ENCODE peak calls at places on chromosome 20, in five cellular contexts. One of them, this sample, is unnamed.

GRCh38 chr20:22974354-22974753 is 60.8 kb upstream of the SSTR4 start:
- DNase-seq in stimulated activated naive CD8-positive, alpha-beta T cell treated with anti-CD3 and anti-CD28 coated beads, Interleukin-15, amount 100 ng/mL, for 72 hours: no peak
- DNase-seq in mucosa of descending colon: no peak
- DNase-seq in GM12865: peak; percentile 36
- DNase-seq in SK-N-MC: no peak
- DNase-seq in this sample: no peak

GRCh38 chr20:47392015-47392720 is 35.7 kb upstream of the ZMYND8 start:
- DNase-seq in SK-N-MC: no peak
- DNase-seq in mucosa of descending colon: no peak
- DNase-seq in GM12865: peak; percentile 81
- DNase-seq in stimulated activated naive CD8-positive, alpha-beta T cell treated with anti-CD3 and anti-CD28 coated beads, Interleukin-15, amount 100 ng/mL, for 72 hours: no peak
- DNase-seq in this sample: no peak

GRCh38 chr20:20259534-20259933 is 108.4 kb upstream of the INSM1 start:
- DNase-seq in stimulated activated naive CD8-positive, alpha-beta T cell treated with anti-CD3 and anti-CD28 coated beads, Interleukin-15, amount 100 ng/mL, for 72 hours: no peak
- DNase-seq in GM12865: no peak
- DNase-seq in SK-N-MC: no peak
- DNase-seq in mucosa of descending colon: no peak
- DNase-seq in this sample: no peak

GRCh38 chr20:4006640-4007039 is 8.7 kb downstream of the RNF24 start:
- DNase-seq in stimulated activated naive CD8-positive, alpha-beta T cell treated with anti-CD3 and anti-CD28 coated beads, Interleukin-15, amount 100 ng/mL, for 72 hours: no peak
- DNase-seq in GM12865: no peak
- DNase-seq in mucosa of descending colon: no peak
- DNase-seq in SK-N-MC: no peak
- DNase-seq in this sample: no peak

GRCh38 chr20:49748525-49748838 is 34.8 kb upstream of the B4GALT5 start:
- DNase-seq in SK-N-MC: no peak
- DNase-seq in stimulated activated naive CD8-positive, alpha-beta T cell treated with anti-CD3 and anti-CD28 coated beads, Interleukin-15, amount 100 ng/mL, for 72 hours: no peak
- DNase-seq in mucosa of descending colon: no peak
- DNase-seq in GM12865: no peak
- DNase-seq in this sample: no peak

GRCh38 chr20:1328680-1329330 is at the start of gene SDCBP2:
- DNase-seq in stimulated activated naive CD8-positive, alpha-beta T cell treated with anti-CD3 and anti-CD28 coated beads, Interleukin-15, amount 100 ng/mL, for 72 hours: no peak
- DNase-seq in mucosa of descending colon: peak; percentile 90
- DNase-seq in SK-N-MC: no peak
- DNase-seq in GM12865: no peak
- DNase-seq in this sample: no peak

GRCh38 chr20:22410556-22411130 is 173.7 kb downstream of the FOXA2 start:
- DNase-seq in stimulated activated naive CD8-positive, alpha-beta T cell treated with anti-CD3 and anti-CD28 coated beads, Interleukin-15, amount 100 ng/mL, for 72 hours: no peak
- DNase-seq in GM12865: no peak
- DNase-seq in SK-N-MC: no peak
- DNase-seq in mucosa of descending colon: no peak
- DNase-seq in this sample: no peak

GRCh38 chr20:38806855-38807655 is 1.6 kb downstream of the PPP1R16B start:
- DNase-seq in SK-N-MC: no peak
- DNase-seq in mucosa of descending colon: peak; percentile 58
- DNase-seq in stimulated activated naive CD8-positive, alpha-beta T cell treated with anti-CD3 and anti-CD28 coated beads, Interleukin-15, amount 100 ng/mL, for 72 hours: peak; percentile 30
- DNase-seq in GM12865: peak; percentile 69
- DNase-seq in this sample: no peak